ENCODE peak calls at places on chromosomes 2 and 18, in six cellular contexts. X is sigmoid colon; A is HFFc6; G is activated CD8-positive, alpha-beta memory T cell treated with anti-CD3 and anti-CD28 coated beads for 24 hours; O is stimulated activated CD8-positive, alpha-beta memory T cell treated with anti-CD3 and anti-CD28 coated beads, Interleukin-2, amount 100 ng/mL, for 48 hours; M is mesenteric fat pad. Q is an unnamed sample.

GRCh38 chr18:78542204-78542603 is 437.4 kb upstream of the SALL3 start:
- DNase-seq in X (peak), M (no peak), G (peak), A (no peak), O (no peak), Q (no peak)

GRCh38 chr2:29134933-29135332 is 19.7 kb downstream of the CLIP4 start:
- DNase-seq in O (no peak), A (no peak), X (no peak), G (no peak), M (no peak), Q (no peak)

GRCh38 chr18:26071020-26071419 is 19.4 kb downstream of the SS18 start:
- DNase-seq in O (no peak), G (no peak), M (no peak), A (no peak), X (no peak), Q (no peak)

GRCh38 chr18:58064406-58064998 is 20.5 kb downstream of the NEDD4L start:
- DNase-seq in A (no peak), M (no peak), G (no peak), X (no peak), O (no peak), Q (no peak)

GRCh38 chr2:84022810-84023431 is 436.2 kb downstream of the SUCLG1 start:
- DNase-seq in A (peak), G (no peak), M (no peak), X (no peak), O (no peak), Q (peak)

GRCh38 chr2:20629581-20630291 is 21.2 kb downstream of the HS1BP3 start:
- DNase-seq in A (no peak), X (no peak), M (no peak), G (no peak), O (no peak), Q (no peak)

GRCh38 chr18:66066191-66066590 is 315.4 kb downstream of the CDH7 start:
- DNase-seq in A (no peak), X (no peak), M (no peak), G (no peak), O (no peak), Q (no peak)

GRCh38 chr2:103448416-103448815 is 686.6 kb downstream of the TMEM182 start:
- DNase-seq in M (no peak), X (no peak), A (no peak), G (no peak), O (no peak), Q (no peak)

GRCh38 chr18:23968638-23969037 is 45.9 kb upstream of the TTC39C start:
- DNase-seq in O (no peak), A (no peak), X (no peak), G (no peak), M (no peak), Q (no peak)

GRCh38 chr2:191166756-191167445 is 16.1 kb upstream of the STAT4 start:
- DNase-seq in X (no peak), A (no peak), O (no peak), G (no peak), M (no peak), Q (no peak)

GRCh38 chr2:157746234-157746950 is 117.7 kb upstream of the ACVR1C start:
- DNase-seq in X (no peak), G (no peak), M (no peak), O (no peak), A (peak), Q (no peak)

Q was measured in AG08395.